ENCODE peak calls at places on chromosomes 6 and 20, in four cellular contexts. B, V, T and M are unnamed samples.

GRCh38 chr20:4795394-4795793 is 73.7 kb downstream of the PRND start:
- DNase-seq in B (no peak), V (no peak), T (peak), M (no peak)

GRCh38 chr6:6832439-6832838 is 243.9 kb downstream of the LY86 start:
- DNase-seq in B (no peak), V (no peak), T (no peak), M (no peak)

GRCh38 chr6:57173056-57173885 is 1.1 kb downstream of the BAG2 start:
- DNase-seq in B (no peak), V (no peak), T (no peak), M (no peak)

GRCh38 chr6:149063443-149063842 is 254.1 kb upstream of the TAB2 start:
- DNase-seq in B (no peak), V (no peak), T (no peak), M (no peak)

GRCh38 chr6:26538936-26539615 is 910 bp downstream of the HMGN4 start:
- DNase-seq in B (no peak), V (no peak), T (no peak), M (no peak)

GRCh38 chr6:169723991-169724553 is at the start of gene PHF10:
- DNase-seq in B (no peak), V (peak), T (no peak), M (peak)

GRCh38 chr6:36327226-36328009 is 9.3 kb downstream of the BNIP5 start:
- DNase-seq in B (no peak), V (no peak), T (no peak), M (no peak)

GRCh38 chr6:46490425-46491200 is 636 bp downstream of the RCAN2 start:
- DNase-seq in B (peak), V (peak), T (peak), M (no peak)

GRCh38 chr6:37507690-37508421 is 8.2 kb upstream of the CCDC167 start:
- DNase-seq in B (no peak), V (no peak), T (no peak), M (no peak)

GRCh38 chr20:41956316-41957050 is 338.3 kb upstream of the CHD6 start:
- DNase-seq in B (no peak), V (no peak), T (no peak), M (no peak)

GRCh38 chr20:36150847-36151539 is 3.5 kb upstream of the EPB41L1 start:
- DNase-seq in B (no peak), V (no peak), T (no peak), M (no peak)

GRCh38 chr6:14074723-14075503 is 42.7 kb upstream of the CD83 start:
- DNase-seq in B (no peak), V (no peak), T (no peak), M (no peak)

GRCh38 chr6:5752282-5752681 is 254.4 kb downstream of the NRN1 start:
- DNase-seq in B (no peak), V (no peak), T (no peak), M (peak)

GRCh38 chr6:15077964-15078363 is 167.9 kb upstream of the JARID2 start:
- DNase-seq in B (no peak), V (no peak), T (no peak), M (no peak)

GRCh38 chr6:90266845-90267621 is 29.6 kb downstream of the BACH2 start:
- DNase-seq in B (no peak), V (no peak), T (no peak), M (no peak)

GRCh38 chr6:163354779-163355431 is 59.6 kb upstream of the QKI start:
- DNase-seq in B (no peak), V (peak), T (no peak), M (no peak)

GRCh38 chr6:116363759-116364158 is 7.0 kb upstream of the DSE start:
- DNase-seq in B (no peak), V (no peak), T (no peak), M (no peak)

GRCh38 chr6:89146748-89147715 is 1.2 kb downstream of the PM20D2 start:
- DNase-seq in B (no peak), V (no peak), T (peak), M (no peak)

GRCh38 chr6:169328112-169328801 is 74.6 kb upstream of the THBS2 start:
- DNase-seq in B (peak), V (no peak), T (no peak), M (no peak)

GRCh38 chr6:111517965-111518364 is 34.9 kb upstream of the REV3L start:
- DNase-seq in B (peak), V (no peak), T (no peak), M (no peak)

GRCh38 chr6:39327516-39327915 is 5.0 kb upstream of the KCNK16 start:
- DNase-seq in B (no peak), V (no peak), T (no peak), M (no peak)

GRCh38 chr6:42493914-42494539 is 42.3 kb upstream of the TRERF1 start:
- DNase-seq in B (no peak), V (no peak), T (no peak), M (no peak)

GRCh38 chr6:116229287-116229913 is 24.5 kb downstream of the TSPYL4 start:
- DNase-seq in B (peak), V (peak), T (peak), M (peak)

GRCh38 chr20:62647521-62648317 is 5.4 kb downstream of the SLCO4A1 start:
- DNase-seq in B (peak), V (no peak), T (no peak), M (no peak)

GRCh38 chr20:33280775-33281174 is 2.2 kb upstream of the BPIFB1 start:
- DNase-seq in B (no peak), V (no peak), T (no peak), M (no peak)

GRCh38 chr6:73577605-73578160 is 56.9 kb upstream of the EEF1A1 start:
- DNase-seq in B (no peak), V (no peak), T (no peak), M (no peak)

GRCh38 chr6:159163901-159164370 is 5.3 kb upstream of the FNDC1 start:
- DNase-seq in B (no peak), V (no peak), T (no peak), M (no peak)

GRCh38 chr6:88780714-88781389 is 182.6 kb downstream of the RNGTT start:
- DNase-seq in B (peak), V (no peak), T (peak), M (no peak)

GRCh38 chr6:149779644-149779963 is 30.1 kb downstream of the PCMT1 start:
- DNase-seq in B (no peak), V (peak), T (no peak), M (no peak)

GRCh38 chr6:110409794-110410193 is 5.6 kb downstream of the DDO start:
- DNase-seq in B (no peak), V (no peak), T (no peak), M (no peak)

GRCh38 chr6:3532296-3532916 is 75.6 kb upstream of the SLC22A23 start:
- DNase-seq in B (no peak), V (no peak), T (peak), M (peak)

GRCh38 chr20:48680650-48681049 is 147.1 kb downstream of the PREX1 start:
- DNase-seq in B (no peak), V (no peak), T (no peak), M (no peak)

GRCh38 chr20:13147071-13147961 is 73.8 kb upstream of the ISM1 start:
- DNase-seq in B (no peak), V (no peak), T (no peak), M (no peak)

GRCh38 chr20:7893019-7893730 is 47.1 kb downstream of the HAO1 start:
- DNase-seq in B (no peak), V (no peak), T (no peak), M (no peak)

GRCh38 chr6:29747688-29748250 is 24.5 kb downstream of the HLA-F start:
- DNase-seq in B (no peak), V (no peak), T (no peak), M (peak)

GRCh38 chr6:145727817-145728388 is 7.4 kb downstream of the EPM2A start:
- DNase-seq in B (no peak), V (no peak), T (no peak), M (no peak)

GRCh38 chr20:54625497-54625896 is 150.1 kb downstream of the DOK5 start:
- DNase-seq in B (no peak), V (no peak), T (no peak), M (no peak)

GRCh38 chr6:119484598-119484997 is 135.0 kb upstream of the MAN1A1 start:
- DNase-seq in B (no peak), V (no peak), T (no peak), M (no peak)

GRCh38 chr6:119481981-119482380 is 132.4 kb upstream of the MAN1A1 start:
- DNase-seq in B (no peak), V (no peak), T (no peak), M (no peak)

GRCh38 chr6:119481098-119481497 is 131.5 kb upstream of the MAN1A1 start:
- DNase-seq in B (no peak), V (no peak), T (no peak), M (no peak)

GRCh38 chr6:119482850-119483285 is 133.3 kb upstream of the MAN1A1 start:
- DNase-seq in B (no peak), V (no peak), T (no peak), M (no peak)

GRCh38 chr6:119483936-119484335 is 134.4 kb upstream of the MAN1A1 start:
- DNase-seq in B (no peak), V (no peak), T (no peak), M (no peak)
- H3K27ac ChIP-seq in B (no peak), V (no peak), T (no peak), M (no peak)

DNA sequence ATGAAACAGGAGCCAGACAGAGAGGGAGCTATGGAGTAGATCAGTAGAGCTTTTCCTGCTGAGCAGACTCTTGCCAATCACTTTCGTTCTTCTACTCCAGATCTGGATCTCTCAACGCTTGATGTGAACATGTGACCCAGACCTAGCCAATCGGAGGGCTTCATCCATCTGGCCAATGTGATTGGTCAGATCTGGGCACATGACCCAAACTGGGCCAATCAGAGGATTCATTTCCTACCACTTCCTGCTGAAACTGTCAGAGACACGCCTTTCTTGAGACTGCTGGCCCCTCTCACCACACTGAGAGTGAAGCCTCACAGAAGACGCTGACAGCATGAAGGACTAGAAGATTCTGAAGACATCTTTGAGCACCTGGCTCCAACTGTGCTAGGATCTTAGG is 44.2 kb upstream of the ZMYND8 start:
- DNase-seq in B (no peak), V (no peak), T (no peak), M (no peak)
- H3K4me3 ChIP-seq in B (no peak), V (no peak), T (no peak), M (no peak)

GRCh38 chr20:10643560-10643873 is 30.3 kb downstream of the JAG1 start:
- DNase-seq in B (no peak), V (no peak), T (no peak), M (no peak)
- H3K27ac ChIP-seq in B (no peak), V (peak), T (no peak), M (peak)

GRCh38 chr6:21033575-21034026 is 499.3 kb downstream of the CDKAL1 start:
- DNase-seq in B (peak), V (peak), T (no peak), M (no peak)
- H3K4me3 ChIP-seq in B (no peak), V (no peak), T (no peak), M (peak)